ENCODE peak calls at places on chromosome 11, in seven cellular contexts. M is A549; L is neural progenitor cell; Z is GM23338; N is CD4-positive, alpha-beta T cell; T is testis; P is AG08395. R is an unnamed sample.

GRCh38 chr11:77617892-77618291 is 19.7 kb downstream of the CLNS1A start:
- DNase-seq in M (no peak), L (no peak), Z (no peak), N (no peak), T (no peak), P (peak), R (peak)

GRCh38 chr11:68008381-68009337 is 1.5 kb upstream of the ALDH3B1 start:
- DNase-seq in M (no peak), L (no peak), Z (no peak), N (no peak), T (no peak), P (no peak), R (no peak)

GRCh38 chr11:134862168-134862567 is 450.1 kb upstream of the B3GAT1 start:
- DNase-seq in M (no peak), L (no peak), Z (no peak), N (no peak), T (no peak), P (no peak), R (no peak)

GRCh38 chr11:46114961-46115360 is 6.3 kb downstream of the PHF21A start:
- DNase-seq in M (no peak), L (no peak), Z (no peak), N (no peak), T (no peak), P (no peak), R (no peak)

GRCh38 chr11:10490398-10491232 is 35.6 kb downstream of the AMPD3 start:
- DNase-seq in M (peak), L (peak), Z (no peak), N (no peak), T (peak), P (peak), R (peak)

GRCh38 chr11:69948256-69949141 is 129.3 kb upstream of the FGF3 start:
- DNase-seq in M (peak), L (peak), Z (peak), N (no peak), T (no peak), P (peak), R (peak)

GRCh38 chr11:6531267-6531752 is 34.2 kb downstream of the DNHD1 start:
- DNase-seq in M (peak), L (peak), Z (peak), N (no peak), T (no peak), P (peak), R (peak)

GRCh38 chr11:109023029-109023428 is 358.2 kb downstream of the DDX10 start:
- DNase-seq in M (no peak), L (no peak), Z (no peak), N (no peak), T (no peak), P (peak), R (no peak)

GRCh38 chr11:42251984-42252383 is 792.5 kb upstream of the LRRC4C start:
- DNase-seq in M (no peak), L (no peak), Z (no peak), N (no peak), T (no peak), P (no peak), R (no peak)

GRCh38 chr11:65436412-65437032 is 13.9 kb downstream of the NEAT1 start:
- DNase-seq in M (no peak), L (no peak), Z (no peak), N (no peak), T (peak), P (no peak), R (peak)

GRCh38 chr11:45543808-45544422 is 121.5 kb downstream of the CHST1 start:
- DNase-seq in M (peak), L (peak), Z (peak), N (no peak), T (no peak), P (peak), R (peak)

GRCh38 chr11:1227551-1228182 is 4.8 kb downstream of the MUC5B start:
- DNase-seq in M (no peak), L (no peak), Z (no peak), N (no peak), T (no peak), P (no peak), R (no peak)

GRCh38 chr11:37984991-37985390 is 1387.0 kb upstream of the RAG2 start:
- DNase-seq in M (no peak), L (no peak), Z (no peak), N (no peak), T (no peak), P (no peak), R (peak)

GRCh38 chr11:93238956-93239355 is 41.2 kb upstream of the SLC36A4 start:
- DNase-seq in M (no peak), L (no peak), Z (no peak), N (no peak), T (no peak), P (no peak), R (no peak)

GRCh38 chr11:78961938-78962701 is 387.5 kb upstream of the NARS2 start:
- DNase-seq in M (no peak), L (peak), Z (peak), N (no peak), T (peak), P (peak), R (no peak)

GRCh38 chr11:5713695-5714094 is 22.6 kb upstream of the OR56B1 start:
- DNase-seq in M (no peak), L (no peak), Z (no peak), N (no peak), T (no peak), P (no peak), R (no peak)

GRCh38 chr11:10728779-10729472 is 22.1 kb upstream of the CTR9 start:
- DNase-seq in M (no peak), L (peak), Z (peak), N (no peak), T (peak), P (peak), R (peak)

GRCh38 chr11:60377737-60378136 is 595 bp upstream of the MS4A7 start:
- DNase-seq in M (no peak), L (no peak), Z (no peak), N (no peak), T (peak), P (no peak), R (no peak)

GRCh38 chr11:92762175-92762574 is 207.3 kb upstream of the MTNR1B start:
- DNase-seq in M (no peak), L (no peak), Z (no peak), N (no peak), T (no peak), P (no peak), R (no peak)

GRCh38 chr11:111205622-111206385 is 39.7 kb upstream of the POU2AF2 start:
- DNase-seq in M (no peak), L (no peak), Z (no peak), N (no peak), T (no peak), P (peak), R (peak)

GRCh38 chr11:128862913-128863660 is 4.0 kb downstream of the KCNJ1 start:
- DNase-seq in M (no peak), L (no peak), Z (no peak), N (no peak), T (no peak), P (peak), R (peak)

GRCh38 chr11:64056213-64056785 is 20.6 kb downstream of the FLRT1 start:
- DNase-seq in M (no peak), L (no peak), Z (no peak), N (no peak), T (no peak), P (no peak), R (no peak)

GRCh38 chr11:35064114-35064800 is 74.7 kb upstream of the CD44 start:
- DNase-seq in M (no peak), L (no peak), Z (no peak), N (no peak), T (no peak), P (peak), R (peak)

GRCh38 chr11:2522636-2523255 is 77.9 kb downstream of the KCNQ1 start:
- DNase-seq in M (no peak), L (peak), Z (no peak), N (no peak), T (peak), P (no peak), R (no peak)

GRCh38 chr11:5600374-5600851 is 4.0 kb downstream of the TRIM6 start:
- DNase-seq in M (peak), L (peak), Z (peak), N (peak), T (peak), P (peak), R (peak)

GRCh38 chr11:17570034-17570433 is 23.0 kb downstream of the OTOG start:
- DNase-seq in M (no peak), L (no peak), Z (no peak), N (no peak), T (no peak), P (no peak), R (no peak)

GRCh38 chr11:108965602-108966001 is 300.7 kb downstream of the DDX10 start:
- DNase-seq in M (peak), L (no peak), Z (no peak), N (no peak), T (no peak), P (peak), R (peak)

GRCh38 chr11:68267881-68268240 is 3.9 kb downstream of the C11orf24 start:
- DNase-seq in M (no peak), L (no peak), Z (no peak), N (no peak), T (no peak), P (no peak), R (no peak)

GRCh38 chr11:93063101-93063500 is 93.7 kb downstream of the MTNR1B start:
- DNase-seq in M (no peak), L (no peak), Z (no peak), N (no peak), T (no peak), P (no peak), R (no peak)